ENCODE peak calls at places on chromosomes 3 and 15, in five cellular contexts. One of them, this sample, is unnamed.

GRCh38 chr15:41286665-41287333 is 45.6 kb downstream of the OIP5 start:
- DNase-seq in globus pallidus: no peak
- DNase-seq in NT2/D1: no peak
- DNase-seq in AG09319: no peak
- DNase-seq in NK-92 treated with Interleukin-12 subunit alpha and Interleukin-12 subunit beta, amount 100 ng/mL, for 24 hours: no peak
- DNase-seq in this sample: no peak

GRCh38 chr15:62296756-62297507 is 131.8 kb upstream of the C2CD4B start:
- DNase-seq in NK-92 treated with Interleukin-12 subunit alpha and Interleukin-12 subunit beta, amount 100 ng/mL, for 24 hours: no peak
- DNase-seq in globus pallidus: no peak
- DNase-seq in AG09319: no peak
- DNase-seq in NT2/D1: peak
- DNase-seq in this sample: no peak

GRCh38 chr3:115428825-115429224 is 194.5 kb upstream of the GAP43 start:
- DNase-seq in NT2/D1: no peak
- DNase-seq in AG09319: no peak
- DNase-seq in NK-92 treated with Interleukin-12 subunit alpha and Interleukin-12 subunit beta, amount 100 ng/mL, for 24 hours: no peak
- DNase-seq in globus pallidus: no peak
- DNase-seq in this sample: no peak

GRCh38 chr15:71131601-71132357 is 16.5 kb downstream of the THSD4 start:
- DNase-seq in NT2/D1: no peak
- DNase-seq in NK-92 treated with Interleukin-12 subunit alpha and Interleukin-12 subunit beta, amount 100 ng/mL, for 24 hours: no peak
- DNase-seq in AG09319: no peak
- DNase-seq in globus pallidus: no peak
- DNase-seq in this sample: no peak

GRCh38 chr3:159821148-159821547 is 167.5 kb upstream of the IL12A start:
- DNase-seq in NK-92 treated with Interleukin-12 subunit alpha and Interleukin-12 subunit beta, amount 100 ng/mL, for 24 hours: no peak
- DNase-seq in AG09319: no peak
- DNase-seq in globus pallidus: no peak
- DNase-seq in NT2/D1: no peak
- DNase-seq in this sample: no peak

GRCh38 chr15:59222106-59222505 is 15.5 kb downstream of the LDHAL6B start:
- DNase-seq in AG09319: peak
- DNase-seq in NT2/D1: no peak
- DNase-seq in globus pallidus: no peak
- DNase-seq in NK-92 treated with Interleukin-12 subunit alpha and Interleukin-12 subunit beta, amount 100 ng/mL, for 24 hours: no peak
- DNase-seq in this sample: no peak

GRCh38 chr15:35505152-35505551 is 40.8 kb downstream of the DPH6 start:
- DNase-seq in AG09319: no peak
- DNase-seq in NK-92 treated with Interleukin-12 subunit alpha and Interleukin-12 subunit beta, amount 100 ng/mL, for 24 hours: no peak
- DNase-seq in globus pallidus: no peak
- DNase-seq in NT2/D1: no peak
- DNase-seq in this sample: no peak

GRCh38 chr3:195097331-195098255 is 173.4 kb downstream of the XXYLT1 start:
- DNase-seq in AG09319: no peak
- DNase-seq in NK-92 treated with Interleukin-12 subunit alpha and Interleukin-12 subunit beta, amount 100 ng/mL, for 24 hours: no peak
- DNase-seq in globus pallidus: no peak
- DNase-seq in NT2/D1: no peak
- DNase-seq in this sample: no peak

GRCh38 chr15:83210619-83211018 is 3.0 kb upstream of the HDGFL3 start:
- DNase-seq in NK-92 treated with Interleukin-12 subunit alpha and Interleukin-12 subunit beta, amount 100 ng/mL, for 24 hours: no peak
- DNase-seq in NT2/D1: no peak
- DNase-seq in AG09319: no peak
- DNase-seq in globus pallidus: no peak
- DNase-seq in this sample: no peak

GRCh38 chr3:146326875-146327543 is 76.1 kb upstream of the PLSCR4 start:
- DNase-seq in NK-92 treated with Interleukin-12 subunit alpha and Interleukin-12 subunit beta, amount 100 ng/mL, for 24 hours: no peak
- DNase-seq in globus pallidus: peak
- DNase-seq in AG09319: peak
- DNase-seq in NT2/D1: peak
- DNase-seq in this sample: peak

GRCh38 chr15:101501703-101502373 is 12.3 kb upstream of the PCSK6 start:
- DNase-seq in NK-92 treated with Interleukin-12 subunit alpha and Interleukin-12 subunit beta, amount 100 ng/mL, for 24 hours: no peak
- DNase-seq in AG09319: no peak
- DNase-seq in NT2/D1: no peak
- DNase-seq in globus pallidus: peak
- DNase-seq in this sample: peak

GRCh38 chr3:177359601-177360357 is 162.5 kb upstream of the TBL1XR1 start:
- DNase-seq in NK-92 treated with Interleukin-12 subunit alpha and Interleukin-12 subunit beta, amount 100 ng/mL, for 24 hours: peak
- DNase-seq in AG09319: peak
- DNase-seq in globus pallidus: peak
- DNase-seq in NT2/D1: peak
- DNase-seq in this sample: peak

GRCh38 chr15:91857772-91858171 is 4.3 kb downstream of the SLCO3A1 start:
- DNase-seq in NK-92 treated with Interleukin-12 subunit alpha and Interleukin-12 subunit beta, amount 100 ng/mL, for 24 hours: peak
- DNase-seq in globus pallidus: no peak
- DNase-seq in NT2/D1: no peak
- DNase-seq in AG09319: no peak
- DNase-seq in this sample: no peak

GRCh38 chr3:134253475-134254231 is 3.0 kb upstream of the RYK start:
- DNase-seq in NK-92 treated with Interleukin-12 subunit alpha and Interleukin-12 subunit beta, amount 100 ng/mL, for 24 hours: no peak
- DNase-seq in globus pallidus: no peak
- DNase-seq in NT2/D1: no peak
- DNase-seq in AG09319: no peak
- DNase-seq in this sample: no peak